ENCODE peak calls at places on chromosome 6, in six cellular contexts. D is lower leg skin, Z is astrocyte, V is AG09319, A is hepatocyte, J is left colon. L is an unnamed sample.

GRCh38 chr6:100880149-100880900 is 804 bp downstream of the ASCC3 start:
- DNase-seq in D (no peak), Z (peak), V (no peak), A (peak), J (no peak), L (no peak)

GRCh38 chr6:161169690-161170089 is 104.2 kb downstream of the AGPAT4 start:
- DNase-seq in D (no peak), Z (peak), V (peak), A (peak), J (no peak), L (peak)

GRCh38 chr6:56377295-56377694 is 129.9 kb upstream of the COL21A1 start:
- DNase-seq in D (no peak), Z (no peak), V (no peak), A (no peak), J (no peak), L (no peak)

GRCh38 chr6:37536462-37537225 is 37.0 kb upstream of the CCDC167 start:
- DNase-seq in D (no peak), Z (no peak), V (no peak), A (no peak), J (no peak), L (no peak)

GRCh38 chr6:89321571-89321970 is 6.5 kb upstream of the GABRR2 start:
- DNase-seq in D (no peak), Z (no peak), V (no peak), A (peak), J (no peak), L (peak)

GRCh38 chr6:150568560-150568959 is 31.1 kb upstream of the PLEKHG1 start:
- DNase-seq in D (no peak), Z (no peak), V (no peak), A (no peak), J (no peak), L (no peak)

GRCh38 chr6:27260339-27260738 is 12.8 kb downstream of the PRSS16 start:
- DNase-seq in D (no peak), Z (no peak), V (no peak), A (peak), J (no peak), L (no peak)

GRCh38 chr6:93036835-93037234 is 382.5 kb downstream of the EPHA7 start:
- DNase-seq in D (no peak), Z (peak), V (no peak), A (peak), J (no peak), L (no peak)

GRCh38 chr6:132841967-132842366 is 27.6 kb downstream of the RPS12 start:
- DNase-seq in D (no peak), Z (no peak), V (no peak), A (no peak), J (no peak), L (no peak)

GRCh38 chr6:37283786-37284185 is 25.8 kb upstream of the TMEM217 start:
- DNase-seq in D (no peak), Z (peak), V (peak), A (no peak), J (peak), L (no peak)

L was measured in K562.